ENCODE peak calls at places on chromosomes 7 and 10, in nine cellular contexts. L is astrocyte of the spinal cord, M is dorsolateral prefrontal cortex, B is cardiac fibroblast, Q is SK-N-SH, D is fibroblast of lung, O is breast epithelium, I is choroid plexus epithelial cell, S is adrenal gland. E is an unnamed sample.

GRCh38 chr7:32200593-32200992 is 130.4 kb upstream of the PDE1C start:
- DNase-seq in I (no peak), L (no peak), O (no peak), D (no peak), M (no peak), B (no peak), Q (no peak), S (no peak), E (no peak)

GRCh38 chr10:102927311-102928010 is 9.4 kb downstream of the CNNM2 start:
- DNase-seq in D (no peak), B (no peak), M (no peak), O (no peak), I (no peak), L (no peak), Q (no peak), S (no peak), E (no peak)

GRCh38 chr10:46224414-46224682 is 62.4 kb upstream of the ANTXRL start:
- DNase-seq in Q (no peak), M (no peak), D (no peak), S (no peak), L (no peak), O (no peak), I (no peak), B (no peak), E (no peak)

GRCh38 chr7:16637279-16637795 is 8.2 kb downstream of the ANKMY2 start:
- DNase-seq in O (no peak), Q (no peak), S (no peak), M (no peak), I (no peak), D (no peak), B (no peak), L (no peak), E (no peak)

GRCh38 chr10:58335306-58336005 is 650 bp downstream of the UBE2D1 start:
- DNase-seq in O (no peak), D (peak; percentile 42), L (peak; percentile 29), I (peak; percentile 32), S (peak; percentile 68), Q (no peak), B (peak; percentile 34), M (peak; percentile 20), E (peak; percentile 20)

GRCh38 chr7:100655908-100656674 is at the start of gene ACTL6B:
- DNase-seq in S (peak; percentile 72), I (peak; percentile 39), D (no peak), L (peak; percentile 23), O (no peak), M (peak; percentile 58), B (peak; percentile 41), Q (peak; percentile 100), E (peak; percentile 29)

GRCh38 chr7:148584154-148584827 is 6.3 kb upstream of the C7orf33 start:
- DNase-seq in D (no peak), Q (no peak), I (no peak), L (no peak), S (no peak), O (no peak), M (no peak), B (no peak), E (no peak)

GRCh38 chr10:121644501-121644900 is 46.3 kb upstream of the FGFR2 start:
- DNase-seq in M (no peak), O (no peak), B (no peak), D (no peak), Q (peak; percentile 66), S (no peak), L (no peak), I (no peak), E (no peak)

GRCh38 chr10:129725890-129726631 is 238.0 kb downstream of the EBF3 start:
- DNase-seq in S (no peak), M (no peak), D (no peak), L (no peak), O (no peak), I (no peak), B (no peak), Q (no peak), E (no peak)

GRCh38 chr10:131831561-131831960 is 69.2 kb upstream of the PPP2R2D start:
- DNase-seq in D (no peak), B (no peak), Q (no peak), M (no peak), I (no peak), S (peak; percentile 4), O (no peak), L (no peak), E (no peak)

GRCh38 chr10:99678921-99679320 is 19.6 kb downstream of the ENTPD7 start:
- DNase-seq in O (no peak), Q (no peak), M (no peak), D (no peak), L (no peak), S (no peak), B (no peak), I (no peak), E (no peak)

GRCh38 chr10:91758303-91759146 is 39.7 kb upstream of the TNKS2 start:
- DNase-seq in L (peak; percentile 79), I (peak; percentile 87), M (no peak), B (peak; percentile 83), O (no peak), D (peak; percentile 63), Q (peak; percentile 36), S (no peak), E (no peak)

GRCh38 chr10:5448333-5449048 is 36.1 kb downstream of the NET1 start:
- DNase-seq in O (no peak), S (no peak), L (no peak), D (no peak), B (no peak), M (no peak), Q (no peak), I (no peak), E (no peak)

GRCh38 chr7:5291301-5291700 is 8.6 kb downstream of the SLC29A4 start:
- DNase-seq in M (no peak), I (no peak), D (no peak), S (no peak), L (no peak), Q (no peak), O (no peak), B (no peak), E (no peak)

GRCh38 chr10:60989400-60989876 is 45.5 kb upstream of the RHOBTB1 start:
- DNase-seq in O (no peak), M (no peak), L (no peak), I (no peak), B (no peak), Q (no peak), S (no peak), D (no peak), E (no peak)

GRCh38 chr10:103680869-103681236 is 174.5 kb downstream of the SH3PXD2A start:
- DNase-seq in S (no peak), Q (no peak), O (no peak), M (no peak), I (no peak), B (no peak), L (no peak), D (no peak), E (no peak)

GRCh38 chr10:78286186-78286585 is 252.5 kb downstream of the RPS24 start:
- DNase-seq in Q (peak; percentile 48), D (no peak), S (no peak), B (no peak), L (no peak), M (no peak), O (no peak), I (no peak), E (no peak)

GRCh38 chr10:66747451-66747850 is 178.4 kb upstream of the LRRTM3 start:
- DNase-seq in L (peak; percentile 92), I (peak; percentile 82), B (peak; percentile 65), D (peak; percentile 99), Q (no peak), O (no peak), S (no peak), M (no peak), E (peak; percentile 88)

GRCh38 chr10:86815035-86815617 is 58.7 kb downstream of the BMPR1A start:
- DNase-seq in Q (no peak), L (peak; percentile 41), O (no peak), I (peak; percentile 31), D (peak; percentile 63), B (peak; percentile 56), M (no peak), S (no peak), E (no peak)
- H3K4me3 ChIP-seq in Q (no peak overlapping the region), L (no peak overlapping the region), O (no peak overlapping the region), I (no peak overlapping the region), D (no peak overlapping the region), B (no peak overlapping the region), M (no peak overlapping the region), S (no peak overlapping the region), E (no peak overlapping the region)

GRCh38 chr7:131522325-131522920 is 34.0 kb downstream of the PODXL start:
- DNase-seq in Q (no peak), B (no peak), O (no peak), S (no peak), I (no peak), D (no peak), L (peak; percentile 30), M (no peak), E (no peak)
- H3K4me3 ChIP-seq in Q (no peak overlapping the region), B (no peak overlapping the region), O (no peak overlapping the region), S (no peak overlapping the region), I (no peak overlapping the region), D (no peak overlapping the region), L (no peak overlapping the region), M (no peak overlapping the region), E (no peak overlapping the region)

DNA sequence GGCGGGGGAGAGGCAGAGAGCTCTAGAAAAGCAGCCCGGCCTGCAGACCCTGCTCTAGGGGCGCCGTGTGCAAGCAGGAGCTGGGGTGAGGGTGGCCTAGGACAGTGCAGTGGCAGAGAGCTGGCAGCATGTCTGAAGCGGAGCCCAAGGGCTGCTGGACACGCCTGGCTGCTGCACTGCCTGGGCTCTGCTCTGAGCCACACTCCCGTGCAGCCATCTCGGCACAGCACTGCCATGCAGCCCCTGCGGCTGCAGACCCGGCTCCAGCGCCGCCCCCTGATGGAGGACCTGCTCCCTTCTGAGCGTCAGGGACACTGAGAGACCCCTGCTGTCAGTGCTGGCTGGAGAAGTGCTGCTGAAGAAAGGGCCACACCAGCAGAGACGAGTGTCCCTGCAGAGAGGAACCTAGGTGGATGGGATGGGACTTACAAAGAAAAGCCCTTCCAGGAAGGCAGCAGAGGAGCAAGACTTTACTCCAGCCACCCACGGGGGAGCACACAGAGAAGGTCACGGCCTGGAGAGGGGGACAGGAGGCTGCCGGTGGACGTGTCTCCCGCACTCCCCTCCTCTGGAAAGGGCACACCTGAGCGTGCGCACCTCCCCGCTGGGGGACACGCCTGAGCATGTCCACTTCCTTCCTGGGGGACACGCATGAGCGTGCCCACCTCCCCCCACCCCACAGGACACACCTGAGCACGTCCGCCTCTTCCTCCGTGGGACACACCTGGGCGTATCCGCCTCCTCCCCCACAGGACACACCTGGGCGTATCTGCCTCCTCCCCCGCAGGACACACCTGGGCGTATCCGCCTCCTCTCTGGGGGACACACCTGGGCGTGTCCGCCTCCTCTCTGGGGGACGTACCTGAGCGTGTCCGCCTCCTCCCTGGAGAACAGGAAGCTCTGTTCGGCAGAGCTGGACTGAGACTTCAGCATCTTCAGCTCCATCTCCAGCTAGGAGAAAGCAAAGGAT is 252.9 kb downstream of the MAD1L1 start:
- DNase-seq in S (no peak), I (no peak), B (no peak), D (no peak), O (no peak), L (no peak), Q (no peak), M (no peak), E (no peak)
- H3K4me3 ChIP-seq in S (no peak overlapping the region), I (no peak overlapping the region), B (no peak overlapping the region), D (no peak overlapping the region), O (no peak overlapping the region), L (no peak overlapping the region), Q (no peak overlapping the region), M (no peak overlapping the region), E (no peak overlapping the region)

GRCh38 chr10:52256832-52257691 is 57.0 kb upstream of the DKK1 start:
- DNase-seq in Q (no peak), O (no peak), M (no peak), S (no peak), B (peak; percentile 33), D (no peak), L (no peak), I (peak; percentile 48), E (no peak)
- H3K4me3 ChIP-seq in Q (no peak overlapping the region), O (no peak overlapping the region), M (no peak overlapping the region), S (no peak overlapping the region), B (no peak overlapping the region), D (no peak overlapping the region), L (no peak overlapping the region), I (no peak overlapping the region), E (no peak overlapping the region)